ENCODE peak calls at places on chromosomes 1 and 21, in four cellular contexts. N, K, Z and O are unnamed samples.

GRCh38 chr1:16960560-16961296 is 19.7 kb downstream of the MFAP2 start:
- DNase-seq in N (peak), Z (peak), K (peak), O (no peak)

GRCh38 chr1:81044708-81045107 is 756.0 kb upstream of the ADGRL2 start:
- DNase-seq in Z (no peak), N (no peak), K (no peak), O (no peak)

GRCh38 chr1:62175568-62176179 is 19.0 kb upstream of the L1TD1 start:
- DNase-seq in K (no peak), N (no peak), Z (no peak), O (no peak)

GRCh38 chr1:216765346-216766300 is 42.4 kb upstream of the ESRRG start:
- DNase-seq in N (no peak), Z (no peak), K (no peak), O (no peak)

GRCh38 chr1:175804556-175804955 is 61.2 kb upstream of the TNR start:
- DNase-seq in N (no peak), Z (no peak), K (no peak), O (no peak)

GRCh38 chr1:15245593-15246325 is 1.3 kb upstream of the FHAD1 start:
- DNase-seq in Z (no peak), N (peak), K (no peak), O (no peak)

GRCh38 chr1:37257646-37258045 is 216.7 kb upstream of the ZC3H12A start:
- DNase-seq in Z (no peak), K (no peak), N (no peak), O (no peak)

GRCh38 chr1:230970432-230970831 is 8.2 kb downstream of the TTC13 start:
- DNase-seq in Z (no peak), K (no peak), N (no peak), O (no peak)

GRCh38 chr21:32020551-32020950 is 147.7 kb downstream of the HUNK start:
- DNase-seq in Z (no peak), K (no peak), N (no peak), O (no peak)

GRCh38 chr1:5597171-5597864 is 394.9 kb downstream of the NPHP4 start:
- DNase-seq in Z (no peak), K (no peak), N (peak), O (no peak)

GRCh38 chr1:75087278-75087677 is 46.9 kb upstream of the LHX8 start:
- DNase-seq in Z (no peak), N (no peak), K (no peak), O (no peak)

GRCh38 chr1:234841710-234842231 is 231.8 kb upstream of the IRF2BP2 start:
- DNase-seq in K (no peak), N (peak), Z (no peak), O (no peak)

GRCh38 chr1:245092638-245092976 is 62.2 kb upstream of the KIF26B start:
- DNase-seq in K (no peak), Z (no peak), N (no peak), O (no peak)

GRCh38 chr1:203166192-203166940 is 9.3 kb downstream of the MYBPH start:
- DNase-seq in Z (no peak), K (no peak), N (no peak), O (no peak)

GRCh38 chr1:74908131-74908530 is 175.2 kb downstream of the TYW3 start:
- DNase-seq in K (no peak), N (no peak), Z (no peak), O (no peak)

GRCh38 chr1:227941509-227942020 is 6.2 kb downstream of the WNT9A start:
- DNase-seq in K (no peak), N (peak), Z (no peak), O (no peak)

GRCh38 chr1:203046984-203047630 is 20.8 kb downstream of the PPFIA4 start:
- DNase-seq in N (no peak), K (peak), Z (no peak), O (peak)

GRCh38 chr1:156106624-156107488 is 7.7 kb upstream of the LMNA start:
- DNase-seq in K (no peak), N (no peak), Z (no peak), O (no peak)

GRCh38 chr1:116909511-116910378 is at the start of gene PTGFRN:
- DNase-seq in Z (peak), N (peak), K (peak), O (no peak)

GRCh38 chr1:27356628-27357280 is 10.0 kb downstream of the MAP3K6 start:
- DNase-seq in K (no peak), N (no peak), Z (no peak), O (no peak)

GRCh38 chr21:30256100-30256499 is 26.6 kb downstream of the KRTAP24-1 start:
- DNase-seq in N (no peak), Z (no peak), K (no peak), O (no peak)

GRCh38 chr21:36254106-36254941 is 65.7 kb upstream of the MORC3 start:
- DNase-seq in K (no peak), Z (no peak), N (no peak), O (no peak)

GRCh38 chr1:169295846-169296245 is 71.8 kb downstream of the NME7 start:
- DNase-seq in N (no peak), K (no peak), Z (no peak), O (no peak)

GRCh38 chr1:156910309-156910782 is 10.1 kb upstream of the LRRC71 start:
- DNase-seq in Z (no peak), N (no peak), K (peak), O (no peak)

GRCh38 chr1:70778056-70778762 is 269.4 kb downstream of the PTGER3 start:
- DNase-seq in K (no peak), Z (no peak), N (no peak), O (no peak)

DNA sequence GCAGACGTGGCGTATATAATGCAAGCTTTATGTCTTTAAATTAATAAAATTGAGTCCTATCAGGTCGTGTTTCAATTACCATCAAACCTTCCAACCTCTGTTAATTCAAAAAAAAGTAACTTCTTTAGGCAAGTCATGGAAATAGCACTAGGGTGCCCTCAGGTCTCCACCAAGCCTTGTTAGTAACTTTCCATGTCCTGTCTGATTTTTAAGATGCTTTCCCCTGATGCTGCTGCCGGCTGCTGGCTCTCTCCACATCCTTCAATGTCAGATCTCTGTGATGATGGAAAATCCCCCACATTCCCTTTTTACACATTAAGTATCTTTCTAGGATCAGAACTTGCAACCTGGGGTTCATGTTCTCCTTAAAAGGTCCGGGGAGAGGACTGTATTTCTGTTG is 3.0 kb downstream of the ERG start:
- DNase-seq in K (no peak), Z (no peak), N (no peak), O (no peak)
- H3K4me3 ChIP-seq in K (no peak), Z (peak), N (no peak), O (no peak)

DNA sequence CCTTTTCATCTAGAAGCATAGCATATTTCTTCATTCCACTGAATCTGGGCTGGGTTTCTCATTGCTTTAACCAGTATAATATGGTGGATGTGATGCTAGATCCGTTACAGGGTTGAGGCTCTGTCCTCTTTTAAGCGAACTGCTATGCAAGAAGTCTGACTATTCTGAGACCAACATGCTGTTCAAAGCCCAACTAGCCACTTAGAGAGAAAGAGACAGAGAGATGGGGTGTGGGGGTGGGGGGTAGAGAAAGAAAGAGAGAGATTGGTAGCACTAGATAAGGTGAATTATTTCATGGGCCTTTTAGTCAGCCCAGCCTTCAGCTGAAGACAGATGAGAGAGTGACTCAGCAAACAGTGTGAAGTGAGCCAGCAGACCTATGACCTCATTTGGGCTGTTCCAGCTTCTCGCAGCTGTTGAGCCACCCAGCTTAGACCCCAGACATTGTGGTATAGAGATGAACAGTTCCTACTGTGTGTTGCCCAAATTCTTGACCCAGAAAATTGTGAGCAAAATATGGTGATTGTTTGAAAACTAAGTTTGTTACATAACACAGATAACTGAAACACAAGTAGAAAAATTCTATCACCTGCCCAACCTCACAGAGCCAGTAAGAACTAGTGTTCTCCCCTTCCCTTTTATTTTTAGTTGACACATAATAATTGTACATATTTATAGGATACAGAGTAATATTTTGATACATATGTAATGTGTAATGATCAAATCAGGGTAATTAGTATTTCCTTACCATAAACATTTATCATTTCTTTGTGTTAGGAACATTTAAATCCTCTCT is 40.7 kb upstream of the PRKACB start:
- DNase-seq in N (no peak), Z (no peak), K (peak), O (peak)
- TF ChIP-seq CTCF in N (no peak), Z (no peak), K (no peak), O (no peak)

GRCh38 chr1:248858891-248859889 is at the start of gene ZNF692:
- DNase-seq in K (peak), Z (peak), N (peak), O (peak)

GRCh38 chr1:248863011-248863881 is 4.4 kb upstream of the ZNF692 start:
- DNase-seq in K (peak), Z (peak), N (peak), O (no peak)

GRCh38 chr1:248861621-248862020 is 2.7 kb upstream of the ZNF692 start:
- DNase-seq in N (no peak), K (no peak), Z (no peak), O (no peak)

GRCh38 chr1:248860007-248860406 is 1.1 kb upstream of the ZNF692 start:
- DNase-seq in N (no peak), K (no peak), Z (no peak), O (no peak)

DNA sequence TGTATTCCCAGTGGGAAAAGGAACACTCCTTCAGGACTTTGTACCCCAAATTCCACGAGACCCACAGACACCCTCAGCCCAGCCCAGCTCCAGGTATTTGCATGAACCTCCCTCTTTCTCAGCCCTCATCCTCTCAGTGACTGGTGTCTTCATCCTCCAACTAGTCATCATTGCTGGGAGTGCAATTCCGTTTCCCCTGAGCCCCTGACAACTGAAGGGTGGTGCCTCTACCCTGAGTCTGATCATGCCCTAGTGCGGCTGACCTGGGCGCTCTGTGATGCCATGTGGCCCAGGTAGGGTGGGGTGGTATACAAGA is 3.8 kb upstream of the ZNF692 start:
- DNase-seq in K (no peak), Z (no peak), N (no peak), O (no peak)
- H3K4me3 ChIP-seq in K (peak), Z (peak), N (peak), O (peak)

GRCh38 chr1:212260557-212261342 is 24.5 kb upstream of the PPP2R5A start:
- DNase-seq in K (no peak), N (no peak), Z (no peak), O (peak)

GRCh38 chr1:212257157-212257556 is 28.1 kb upstream of the PPP2R5A start:
- DNase-seq in K (no peak), Z (no peak), N (no peak), O (no peak)

GRCh38 chr1:212259693-212260480 is 25.3 kb upstream of the PPP2R5A start:
- DNase-seq in Z (no peak), K (no peak), N (no peak), O (no peak)

GRCh38 chr1:212256404-212256803 is 28.8 kb upstream of the PPP2R5A start:
- DNase-seq in K (no peak), Z (no peak), N (no peak), O (no peak)

DNA sequence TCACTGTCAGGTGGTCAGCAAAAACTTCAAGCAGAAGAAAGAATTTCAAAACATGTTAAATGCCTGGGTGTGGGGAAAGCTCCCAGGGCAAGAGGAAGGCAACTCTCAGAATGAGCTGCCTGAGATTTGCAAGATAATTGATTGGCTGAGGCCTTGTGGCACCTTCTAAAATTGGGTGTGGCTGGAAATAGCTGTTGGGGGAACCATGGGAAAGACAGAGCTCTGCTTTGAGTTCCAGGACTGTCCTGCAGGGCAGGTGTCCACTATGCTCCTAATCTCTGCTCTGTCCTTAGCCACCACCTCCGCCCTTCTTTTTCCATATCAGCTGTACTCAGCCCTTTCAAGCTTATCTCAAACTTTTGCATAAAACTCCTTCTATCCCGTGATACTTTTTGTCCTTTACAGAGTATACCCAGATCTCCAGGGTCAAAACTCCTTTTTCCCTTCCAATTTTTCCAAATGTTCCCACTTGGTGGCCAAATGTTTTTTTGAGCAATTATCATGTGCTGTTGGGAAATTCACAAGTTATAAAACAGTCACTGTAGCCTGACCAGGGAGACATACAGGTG is 23.8 kb upstream of the PPP2R5A start:
- DNase-seq in N (no peak), K (no peak), Z (no peak), O (no peak)
- TF ChIP-seq CTCF in N (no peak), K (no peak), Z (peak), O (no peak)

GRCh38 chr1:59831529-59831928 is 16.8 kb downstream of the HOOK1 start:
- DNase-seq in K (no peak), N (no peak), Z (no peak), O (no peak)

GRCh38 chr1:59833022-59833421 is 18.3 kb downstream of the HOOK1 start:
- DNase-seq in Z (no peak), K (no peak), N (no peak), O (no peak)

GRCh38 chr1:59828160-59828559 is 13.4 kb downstream of the HOOK1 start:
- DNase-seq in K (no peak), N (no peak), Z (no peak), O (no peak)

DNA sequence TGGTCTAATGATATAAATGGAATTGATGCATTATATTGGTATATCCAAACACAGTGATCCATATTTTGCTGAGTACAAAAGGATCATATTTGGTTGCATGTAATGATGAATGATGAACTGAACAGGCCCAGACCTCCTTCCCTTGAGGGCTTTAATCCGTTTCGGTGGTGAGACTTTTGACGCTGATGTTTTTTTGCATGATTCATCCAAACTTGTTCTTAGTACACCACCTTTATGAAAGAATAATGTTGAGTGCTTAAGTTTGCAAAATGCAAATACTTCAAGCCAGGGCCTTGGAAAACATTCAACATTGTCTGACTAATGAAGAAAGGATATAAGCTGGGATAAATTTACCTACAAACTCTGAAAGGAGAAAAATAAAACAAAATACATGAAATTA is 19.2 kb downstream of the HOOK1 start:
- DNase-seq in K (no peak), N (no peak), Z (no peak), O (no peak)
- H3K4me3 ChIP-seq in K (no peak), N (no peak), Z (no peak), O (no peak)

DNA sequence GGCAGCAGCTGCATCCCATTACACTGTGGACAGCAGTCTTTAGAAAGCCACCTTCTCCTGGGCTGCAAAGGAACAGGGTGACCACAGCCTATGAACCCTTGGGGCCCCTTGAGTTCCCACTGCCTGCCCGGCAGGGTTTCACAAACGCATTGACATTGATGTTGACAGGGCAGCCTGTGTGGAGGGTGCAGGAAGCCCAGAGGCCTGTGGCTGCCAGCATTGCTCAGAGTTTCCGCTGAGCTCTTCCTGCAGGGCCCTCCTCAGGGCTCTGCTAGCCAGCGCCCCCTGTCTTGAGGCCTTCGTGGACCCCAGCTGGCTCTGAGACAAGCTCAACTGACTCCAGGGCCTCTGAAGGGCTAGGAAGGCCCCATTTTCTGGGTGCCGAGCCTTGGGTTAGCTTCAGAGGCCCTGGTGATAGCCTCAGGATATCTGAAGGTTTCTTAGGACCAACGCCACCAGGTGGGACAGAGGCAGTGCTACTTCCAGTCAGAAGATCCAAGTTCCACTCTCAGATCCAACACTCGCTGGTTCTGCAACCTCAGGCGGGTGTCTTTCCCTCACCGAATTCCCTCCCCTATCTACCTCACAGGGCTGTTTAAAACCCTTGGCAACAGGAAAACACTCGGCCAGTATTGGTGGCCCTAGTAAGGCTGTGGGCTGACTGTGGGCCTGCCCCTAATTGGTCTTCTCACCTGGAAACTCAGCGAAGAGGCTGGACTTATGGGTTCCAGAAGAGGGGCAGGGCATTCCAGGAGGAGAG is 27.2 kb upstream of the EPS8L3 start:
- DNase-seq in Z (no peak), N (peak), K (no peak), O (no peak)
- TF ChIP-seq CTCF in Z (no peak), N (no peak), K (no peak), O (peak)

GRCh38 chr1:50667272-50667671 is 244.0 kb upstream of the DMRTA2 start:
- DNase-seq in N (no peak), K (no peak), Z (no peak), O (no peak)

GRCh38 chr1:50665413-50665812 is 242.2 kb upstream of the DMRTA2 start:
- DNase-seq in K (no peak), N (no peak), Z (no peak), O (no peak)

GRCh38 chr1:50666849-50667248 is 243.6 kb upstream of the DMRTA2 start:
- DNase-seq in N (no peak), Z (no peak), K (no peak), O (no peak)

DNA sequence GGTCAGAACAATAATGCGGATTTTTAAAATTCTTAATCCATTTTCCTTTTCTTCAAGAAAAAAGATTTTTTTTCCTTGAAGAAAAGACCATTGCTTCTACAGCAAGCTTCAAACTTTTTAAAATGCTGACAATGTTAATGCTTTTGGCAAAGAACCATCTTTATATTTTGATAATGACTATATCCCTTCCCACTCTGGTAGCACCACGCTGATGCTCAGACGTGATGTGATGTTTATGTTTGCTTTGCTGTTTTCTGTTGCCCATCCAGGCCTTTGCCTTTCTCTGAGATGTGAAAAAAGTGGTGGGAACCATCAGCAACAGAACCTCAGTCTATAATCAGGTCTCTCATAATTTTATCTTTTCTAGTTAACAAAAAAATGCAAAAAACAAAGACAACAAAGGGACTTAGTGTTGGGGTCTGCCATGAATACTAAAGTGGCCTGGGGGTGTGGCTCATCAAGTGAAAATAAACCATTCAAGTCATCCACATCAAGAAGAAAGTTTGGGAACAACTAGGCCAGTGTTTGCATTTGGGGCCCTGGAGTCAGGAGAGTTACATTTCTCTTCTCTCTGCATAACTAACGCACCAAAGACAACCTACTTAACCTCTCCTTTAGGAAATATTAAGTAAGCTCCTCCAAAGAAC is 244.6 kb upstream of the DMRTA2 start:
- DNase-seq in Z (no peak), K (no peak), N (no peak), O (no peak)
- H3K4me3 ChIP-seq in Z (no peak), K (no peak), N (no peak), O (no peak)

GRCh38 chr21:45923146-45923545 is 58.4 kb upstream of the COL6A1 start:
- DNase-seq in N (peak), K (peak), Z (no peak), O (peak)
- TF ChIP-seq CTCF in N (no peak), K (peak), Z (peak), O (peak)